ENCODE peak calls at places on chromosome 17, in eight cellular contexts. U is stimulated activated CD4-positive, alpha-beta T cell treated with anti-CD3 and anti-CD28 coated beads, Interleukin-1b, Interleukin-23, amount 100 ng/mL, for 24 hours; P is effector CD4-positive, alpha-beta T cell; R is left ventricle myocardium inferior; S is AG04449; C is HCEC 1CT; H is HFFc6; N is lung microvascular endothelial cell. J is an unnamed sample.

GRCh38 chr17:73912360-73912746 is 268.1 kb upstream of the SDK2 start:
- DNase-seq in U (no peak), P (no peak), R (no peak), S (no peak), C (no peak), H (no peak), N (no peak), J (no peak)

GRCh38 chr17:61410555-61411089 is 11.0 kb downstream of the TBX2 start:
- DNase-seq in U (no peak), P (peak; percentile 68), R (peak; percentile 80), S (no peak), C (no peak), H (peak; percentile 82), N (peak; percentile 76), J (peak; percentile 95)

GRCh38 chr17:81322271-81323082 is 27.4 kb upstream of the SLC38A10 start:
- DNase-seq in U (no peak), P (peak; percentile 30), R (no peak), S (no peak), C (no peak), H (no peak), N (peak; percentile 25), J (peak; percentile 82)

GRCh38 chr17:68694791-68695485 is 93.8 kb upstream of the FAM20A start:
- DNase-seq in U (no peak), P (no peak), R (no peak), S (no peak), C (no peak), H (no peak), N (no peak), J (no peak)

GRCh38 chr17:3998436-3998835 is 34.2 kb upstream of the ATP2A3 start:
- DNase-seq in U (no peak), P (no peak), R (no peak), S (no peak), C (no peak), H (no peak), N (no peak), J (no peak)

GRCh38 chr17:78697846-78698343 is 84.2 kb downstream of the CYTH1 start:
- DNase-seq in U (no peak), P (no peak), R (no peak), S (no peak), C (no peak), H (no peak), N (no peak), J (no peak)

GRCh38 chr17:72455562-72455961 is 334.7 kb downstream of the SOX9 start:
- DNase-seq in U (no peak), P (no peak), R (no peak), S (no peak), C (no peak), H (no peak), N (no peak), J (no peak)

GRCh38 chr17:7932949-7933348 is 943 bp downstream of the CNTROB start:
- DNase-seq in U (no peak), P (no peak), R (no peak), S (no peak), C (peak; percentile 55), H (peak; percentile 80), N (peak; percentile 71), J (peak; percentile 44)

GRCh38 chr17:19714542-19715411 is 1.6 kb downstream of the SLC47A2 start:
- DNase-seq in U (no peak), P (no peak), R (no peak), S (no peak), C (no peak), H (no peak), N (no peak), J (no peak)

GRCh38 chr17:59561042-59561441 is 4.4 kb upstream of the DHX40 start:
- DNase-seq in U (no peak), P (no peak), R (no peak), S (no peak), C (peak; percentile 46), H (peak; percentile 23), N (peak; percentile 17), J (peak; percentile 24)

GRCh38 chr17:71412803-71413202 is 708.0 kb upstream of the SOX9 start:
- DNase-seq in U (no peak), P (no peak), R (no peak), S (peak; percentile 93), C (peak; percentile 97), H (peak; percentile 95), N (no peak), J (no peak)

GRCh38 chr17:79835953-79836951 is 3.0 kb downstream of the CBX4 start:
- DNase-seq in U (no peak), P (no peak), R (no peak), S (no peak), C (no peak), H (no peak), N (no peak), J (no peak)